ENCODE peak calls at places on chromosomes 5 and 9, in ten cellular contexts. Y, L, R, A, Z, G, E, Q, P and F are unnamed samples.
A peak's percentile ranks its signal among the peaks of the same experiment; 100 is the strongest.

GRCh38 chr9:79384506-79384905 is 187.3 kb upstream of the TLE4 start:
- DNase-seq in Z (no peak), Y (no peak), Q (no peak), G (no peak), L (no peak), E (no peak), A (no peak), P (no peak), R (no peak), F (no peak)

GRCh38 chr5:63245271-63245670 is 666.7 kb downstream of the LRRC70 start:
- DNase-seq in L (no peak), G (no peak), E (no peak), Z (no peak), Y (no peak), Q (no peak), A (no peak), R (no peak), P (no peak), F (no peak)

GRCh38 chr5:171365351-171365750 is 22.3 kb upstream of the NPM1 start:
- DNase-seq in E (no peak), R (peak; percentile 23), G (no peak), Y (no peak), L (no peak), P (no peak), Q (no peak), A (no peak), Z (peak; percentile 20), F (no peak)

GRCh38 chr5:163585206-163585605 is 79.8 kb downstream of the MAT2B start:
- DNase-seq in P (no peak), Y (no peak), Q (no peak), Z (no peak), A (no peak), G (no peak), L (no peak), E (no peak), R (no peak), F (no peak)

GRCh38 chr5:45038366-45038987 is 229.7 kb downstream of the MRPS30 start:
- DNase-seq in Q (no peak), L (no peak), Z (no peak), A (peak; percentile 75), R (peak; percentile 31), Y (no peak), P (no peak), G (no peak), E (no peak), F (no peak)

GRCh38 chr9:90053027-90053426 is 448.2 kb downstream of the GADD45G start:
- DNase-seq in E (no peak), A (no peak), P (no peak), G (no peak), R (peak; percentile 22), Y (no peak), Z (no peak), L (no peak), Q (no peak), F (peak; percentile 26)

GRCh38 chr5:111551569-111552275 is 39.4 kb upstream of the STARD4 start:
- DNase-seq in P (no peak), R (no peak), G (no peak), A (peak; percentile 34), L (no peak), Q (no peak), Z (no peak), Y (no peak), E (no peak), F (no peak)

GRCh38 chr9:106920701-106921283 is 57.8 kb downstream of the ZNF462 start:
- DNase-seq in Q (peak; percentile 73), P (no peak), G (no peak), E (no peak), Y (no peak), R (no peak), L (no peak), Z (peak; percentile 46), A (no peak), F (peak; percentile 57)

GRCh38 chr5:180291234-180291940 is 496 bp downstream of the MAPK9 start:
- DNase-seq in L (no peak), Q (peak; percentile 27), A (peak; percentile 56), G (peak; percentile 11), Y (peak; percentile 65), E (no peak), Z (peak; percentile 46), P (no peak), R (no peak), F (peak; percentile 26)

GRCh38 chr9:127039492-127039891 is 82.9 kb downstream of the ANGPTL2 start:
- DNase-seq in A (no peak), Q (no peak), G (no peak), L (no peak), R (no peak), E (no peak), Y (no peak), P (no peak), Z (no peak), F (no peak)

GRCh38 chr5:167626341-167627118 is 664.9 kb upstream of the WWC1 start:
- DNase-seq in L (no peak), E (no peak), A (peak; percentile 56), Y (no peak), Z (no peak), Q (no peak), P (no peak), R (no peak), G (no peak), F (no peak)

GRCh38 chr9:99348289-99348688 is 126.2 kb downstream of the SEC61B start:
- DNase-seq in Q (no peak), Z (no peak), G (no peak), R (no peak), P (no peak), E (no peak), A (no peak), L (no peak), Y (no peak), F (no peak)

GRCh38 chr5:43967165-43967564 is 364.2 kb downstream of the NNT start:
- DNase-seq in A (no peak), P (no peak), Q (no peak), Y (no peak), E (no peak), L (no peak), Z (no peak), R (no peak), G (no peak), F (no peak)

GRCh38 chr9:114561771-114562170 is 25.8 kb upstream of the ATP6V1G1 start:
- DNase-seq in R (no peak), P (no peak), Q (no peak), L (no peak), E (no peak), Z (no peak), G (no peak), Y (no peak), A (no peak), F (no peak)

GRCh38 chr9:99266136-99267023 is 44.3 kb downstream of the SEC61B start:
- DNase-seq in E (peak; percentile 77), L (peak; percentile 88), Z (peak; percentile 35), Q (peak; percentile 59), R (peak; percentile 54), P (peak; percentile 38), G (peak; percentile 67), Y (peak; percentile 79), A (peak; percentile 74), F (peak; percentile 92)

GRCh38 chr5:173984218-173984617 is 4.8 kb upstream of the C5orf47 start:
- DNase-seq in P (no peak), A (no peak), R (peak; percentile 49), Y (no peak), G (no peak), Q (no peak), L (no peak), E (no peak), Z (peak; percentile 40), F (no peak)

GRCh38 chr5:116305899-116306298 is 221.1 kb downstream of the COMMD10 start:
- DNase-seq in Y (no peak), Z (no peak), P (no peak), E (no peak), G (no peak), L (no peak), A (no peak), Q (no peak), R (no peak), F (no peak)

GRCh38 chr5:124952079-124952478 is 205.6 kb upstream of the ZNF608 start:
- DNase-seq in P (no peak), Q (no peak), E (no peak), Z (no peak), L (no peak), A (no peak), G (no peak), Y (no peak), R (no peak), F (no peak)

GRCh38 chr9:86516564-86516963 is 162.4 kb upstream of the TUT7 start:
- DNase-seq in L (no peak), Q (no peak), Z (no peak), A (no peak), Y (no peak), R (no peak), G (no peak), P (no peak), E (no peak), F (peak; percentile 25)

GRCh38 chr9:95316794-95317118 is 753 bp downstream of the FANCC start:
- DNase-seq in E (peak; percentile 70), L (no peak), Q (peak; percentile 88), R (peak; percentile 90), A (peak; percentile 91), Z (peak; percentile 86), P (peak; percentile 28), Y (peak; percentile 81), G (no peak), F (peak; percentile 61)

GRCh38 chr9:34558911-34559615 is 30.5 kb downstream of the CNTFR start:
- DNase-seq in G (no peak), Y (no peak), L (no peak), A (peak; percentile 47), Q (no peak), E (no peak), Z (no peak), R (no peak), P (no peak), F (no peak)

GRCh38 chr5:89769975-89770374 is 639.6 kb downstream of the CETN3 start:
- DNase-seq in G (no peak), Q (no peak), Y (no peak), E (no peak), Z (no peak), R (no peak), A (no peak), L (no peak), P (no peak), F (no peak)

GRCh38 chr5:17156463-17156862 is 61.0 kb upstream of the BASP1 start:
- DNase-seq in G (no peak), L (no peak), Q (no peak), E (no peak), P (no peak), R (no peak), Y (no peak), Z (no peak), A (no peak), F (no peak)

GRCh38 chr5:42870882-42871418 is 59.3 kb upstream of the SELENOP start:
- DNase-seq in G (no peak), R (peak; percentile 10), Z (no peak), Q (peak; percentile 52), A (no peak), L (no peak), Y (no peak), E (no peak), P (no peak), F (no peak)

GRCh38 chr9:89312154-89312616 is 1.2 kb downstream of the CKS2 start:
- DNase-seq in Q (peak; percentile 36), L (no peak), Y (no peak), A (peak; percentile 20), R (peak; percentile 32), Z (no peak), P (no peak), E (no peak), G (no peak), F (peak; percentile 42)

GRCh38 chr5:102858808-102859207 is 103.7 kb downstream of the PAM start:
- DNase-seq in G (no peak), Y (no peak), R (no peak), Q (no peak), E (no peak), Z (no peak), P (no peak), A (no peak), L (no peak), F (no peak)

GRCh38 chr5:149172261-149172660 is 31.0 kb downstream of the ABLIM3 start:
- DNase-seq in L (no peak), R (no peak), E (no peak), P (no peak), A (no peak), G (peak; percentile 17), Q (no peak), Z (no peak), Y (no peak), F (no peak)

GRCh38 chr9:92278117-92278516 is 15.4 kb downstream of the IARS1 start:
- DNase-seq in R (no peak), L (no peak), Q (no peak), Z (no peak), E (no peak), Y (no peak), A (no peak), P (no peak), G (no peak), F (no peak)